ENCODE peak calls at places on chromosomes 3 and 15, in seven cellular contexts. T is tibial artery, O is fibroblast of lung, S is spleen, R is left ventricle myocardium inferior, L is kidney, B is IMR-90. I is an unnamed sample.

GRCh38 chr3:81643721-81644120 is 117.7 kb downstream of the GBE1 start:
- DNase-seq in T (no peak), O (peak), S (no peak), R (no peak), L (no peak), B (peak), I (peak)

GRCh38 chr3:193771011-193771697 is 178.1 kb downstream of the OPA1 start:
- DNase-seq in T (no peak), O (no peak), S (no peak), R (no peak), L (no peak), B (no peak), I (no peak)

GRCh38 chr3:36496734-36497133 is 116.4 kb downstream of the STAC start:
- DNase-seq in T (no peak), O (peak), S (no peak), R (no peak), L (no peak), B (no peak), I (peak)

GRCh38 chr3:14289590-14290453 is 111.2 kb downstream of the LSM3 start:
- DNase-seq in T (no peak), O (peak), S (no peak), R (no peak), L (no peak), B (peak), I (no peak)

GRCh38 chr15:50977157-50977556 is 68.7 kb downstream of the AP4E1 start:
- DNase-seq in T (no peak), O (no peak), S (no peak), R (no peak), L (no peak), B (peak), I (no peak)

GRCh38 chr15:38005949-38006800 is 71.7 kb downstream of the TMCO5A start:
- DNase-seq in T (no peak), O (peak), S (no peak), R (no peak), L (no peak), B (peak), I (no peak)

GRCh38 chr15:59249816-59250215 is 43.2 kb downstream of the LDHAL6B start:
- DNase-seq in T (no peak), O (no peak), S (no peak), R (no peak), L (no peak), B (no peak), I (no peak)

GRCh38 chr15:66046751-66047150 is 177.5 kb downstream of the RAB11A start:
- DNase-seq in T (no peak), O (no peak), S (no peak), R (no peak), L (no peak), B (no peak), I (no peak)

GRCh38 chr3:183931881-183932280 is 47.2 kb upstream of the PARL start:
- DNase-seq in T (no peak), O (no peak), S (no peak), R (no peak), L (no peak), B (no peak), I (no peak)

GRCh38 chr3:139117136-139117675 is 72.5 kb upstream of the PRR23C start:
- DNase-seq in T (no peak), O (peak), S (no peak), R (no peak), L (no peak), B (peak), I (no peak)

GRCh38 chr15:96264351-96264798 is 66.1 kb upstream of the NR2F2 start:
- DNase-seq in T (no peak), O (no peak), S (no peak), R (no peak), L (no peak), B (no peak), I (peak)

GRCh38 chr15:47773163-47773562 is 55.9 kb downstream of the SEMA6D start:
- DNase-seq in T (no peak), O (no peak), S (no peak), R (no peak), L (no peak), B (peak), I (no peak)

GRCh38 chr3:126149960-126150515 is 30.3 kb downstream of the ALDH1L1 start:
- DNase-seq in T (peak), O (no peak), S (peak), R (no peak), L (no peak), B (no peak), I (no peak)

GRCh38 chr3:126147147-126147931 is 33.0 kb downstream of the ALDH1L1 start:
- DNase-seq in T (no peak), O (no peak), S (peak), R (no peak), L (peak), B (no peak), I (no peak)

GRCh38 chr3:126151562-126152302 is 28.7 kb downstream of the ALDH1L1 start:
- DNase-seq in T (no peak), O (no peak), S (peak), R (no peak), L (peak), B (no peak), I (no peak)

GRCh38 chr3:126147932-126148683 is 32.3 kb downstream of the ALDH1L1 start:
- DNase-seq in T (no peak), O (no peak), S (peak), R (no peak), L (peak), B (no peak), I (no peak)

DNA sequence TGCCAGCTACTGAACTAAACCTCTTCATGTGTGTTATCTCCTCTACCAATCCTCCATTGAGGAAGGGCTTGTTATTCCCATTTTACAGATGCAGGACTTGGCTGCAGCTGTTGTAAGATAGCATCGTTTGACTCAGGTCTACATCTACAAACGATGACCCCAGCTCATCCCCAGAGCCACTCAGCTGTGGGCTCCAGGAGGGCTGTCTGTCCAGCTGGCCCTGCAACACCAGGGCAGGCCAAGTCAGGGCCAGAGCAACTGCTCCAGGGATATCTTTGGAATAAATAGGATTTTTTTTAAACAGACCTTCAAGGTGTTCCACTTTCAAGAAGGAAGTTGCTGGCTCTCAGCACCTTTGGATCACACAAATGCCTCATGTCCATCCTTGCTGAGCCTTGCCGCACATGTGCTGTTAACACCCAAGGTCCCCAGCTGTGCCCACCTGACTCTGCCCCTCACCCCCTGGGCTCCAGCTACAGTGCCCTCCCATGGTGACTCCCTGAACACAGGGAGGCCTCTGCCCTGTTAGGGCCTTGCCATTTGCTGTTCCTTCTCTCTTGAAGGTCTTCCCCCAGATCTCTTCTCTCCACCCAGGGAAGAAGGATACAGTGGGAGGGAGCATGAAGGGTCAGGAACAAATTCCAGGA is 31.0 kb downstream of the ALDH1L1 start:
- DNase-seq in T (no peak), O (no peak), S (peak), R (no peak), L (no peak), B (no peak), I (no peak)
- H3K27ac ChIP-seq in T (no peak), O (no peak), S (no peak), R (no peak), L (no peak), B (no peak), I (no peak)

DNA sequence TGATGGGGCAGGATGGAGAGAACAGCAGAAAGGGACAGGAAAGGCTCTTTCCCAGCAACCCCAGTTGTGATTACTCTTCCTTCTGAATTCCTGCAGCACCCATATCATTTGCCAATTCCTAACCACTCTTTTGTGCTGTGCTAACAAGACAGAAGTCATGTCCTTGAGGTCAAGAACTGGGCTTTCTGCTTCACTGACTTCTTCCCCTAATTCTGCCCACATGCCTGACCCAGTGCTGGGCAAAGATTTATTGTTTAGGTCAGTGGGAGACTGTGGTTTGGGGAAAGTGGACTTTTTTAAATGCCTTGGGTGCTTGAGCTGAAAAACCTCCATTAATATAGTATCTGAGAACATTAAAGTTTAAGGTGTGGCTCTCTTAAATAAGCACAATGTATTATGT is 4.2 kb upstream of the EFCAB12 start:
- DNase-seq in T (no peak), O (no peak), S (no peak), R (no peak), L (no peak), B (no peak), I (no peak)
- TF ChIP-seq CTCF in T (no peak), O (no peak), S (no peak), R (no peak), L (no peak), B (no peak), I (no peak)

DNA sequence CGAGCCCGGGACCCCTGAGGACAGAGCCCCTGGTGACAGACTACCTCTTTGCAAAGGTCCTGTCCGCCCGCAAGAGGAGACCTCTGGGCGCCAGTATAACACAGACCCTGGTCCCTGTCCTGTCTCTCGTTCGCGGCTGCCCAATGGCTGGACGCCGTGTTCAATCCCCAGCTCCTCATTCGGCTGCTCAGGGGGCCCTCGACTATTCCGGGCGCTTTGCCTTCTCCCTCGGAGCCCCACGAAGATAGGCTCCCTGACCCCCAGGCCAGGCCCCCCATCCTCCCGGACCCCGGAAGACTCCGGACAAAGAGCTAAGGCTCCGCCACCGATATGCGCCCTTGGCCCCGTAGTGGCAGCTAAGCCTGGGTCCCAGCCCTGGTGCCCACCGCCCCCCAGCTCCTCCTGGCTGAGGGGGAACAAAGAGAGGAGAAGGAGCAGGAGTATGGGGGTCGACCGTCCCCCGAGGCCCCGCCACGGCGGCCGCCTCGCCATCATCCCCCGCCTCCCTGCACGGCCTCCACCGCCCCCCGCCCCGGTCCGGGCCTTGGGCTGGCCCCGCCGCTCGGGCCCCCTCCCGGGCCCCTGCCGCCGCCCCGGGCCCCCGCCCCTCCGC is 440 bp downstream of the CELSR3 start:
- DNase-seq in T (no peak), O (no peak), S (no peak), R (no peak), L (no peak), B (no peak), I (no peak)
- H3K27ac ChIP-seq in T (no peak), O (no peak), S (no peak), R (no peak), L (no peak), B (no peak), I (peak)

GRCh38 chr15:40567111-40567510 is 2.0 kb upstream of the RPUSD2 start:
- DNase-seq in T (no peak), O (no peak), S (no peak), R (no peak), L (no peak), B (no peak), I (no peak)
- TF ChIP-seq CTCF in T (no peak), O (no peak), S (no peak), R (no peak), L (no peak), B (peak), I (no peak)

DNA sequence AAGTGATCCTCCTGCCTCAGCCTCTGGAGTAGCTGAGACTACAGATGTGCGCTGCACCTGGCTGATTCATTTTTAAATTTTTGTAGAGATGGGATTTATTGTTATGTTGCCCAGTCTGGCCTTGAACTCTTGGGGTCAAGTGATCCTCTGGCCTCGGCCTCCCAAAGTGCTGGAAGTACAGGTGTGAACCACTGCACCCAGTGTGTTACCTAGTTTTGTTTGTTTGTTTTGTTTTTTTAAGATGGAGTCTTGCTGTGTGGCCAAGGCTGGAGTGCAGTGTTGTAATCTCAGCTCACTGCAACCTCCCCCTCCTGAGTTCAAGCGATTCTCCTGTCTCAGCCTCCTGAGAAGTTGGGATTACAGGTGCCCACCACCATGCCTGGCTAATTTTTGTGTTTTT is 12.1 kb downstream of the PTPN23 start:
- DNase-seq in T (no peak), O (no peak), S (no peak), R (no peak), L (no peak), B (no peak), I (no peak)
- H3K27ac ChIP-seq in T (no peak), O (no peak), S (no peak), R (no peak), L (no peak), B (no peak), I (no peak)

GRCh38 chr3:113620091-113620490 is 76.4 kb downstream of the USF3 start:
- DNase-seq in T (no peak), O (no peak), S (no peak), R (no peak), L (no peak), B (no peak), I (no peak)

GRCh38 chr3:113623827-113624226 is 72.6 kb downstream of the USF3 start:
- DNase-seq in T (no peak), O (no peak), S (no peak), R (no peak), L (no peak), B (no peak), I (no peak)

GRCh38 chr3:113625724-113626348 is 70.6 kb downstream of the USF3 start:
- DNase-seq in T (no peak), O (no peak), S (no peak), R (peak), L (no peak), B (no peak), I (no peak)

GRCh38 chr3:113626513-113627371 is 69.7 kb downstream of the USF3 start:
- DNase-seq in T (no peak), O (peak), S (peak), R (peak), L (no peak), B (peak), I (peak)

GRCh38 chr3:113623324-113623723 is 73.1 kb downstream of the USF3 start:
- DNase-seq in T (no peak), O (no peak), S (no peak), R (no peak), L (no peak), B (no peak), I (no peak)
- TF ChIP-seq CTCF in T (no peak), O (no peak), S (no peak), R (no peak), L (no peak), B (no peak), I (no peak)

I was measured in RWPE1.